ENCODE peak calls at places on chromosomes 1 and 21, in four cellular contexts. V is HL-60; Q is neuronal stem cell; H is effector CD4-positive, alpha-beta T cell. M is an unnamed sample.

GRCh38 chr1:182608850-182609610 is 4.8 kb upstream of the RGS16 start:
- DNase-seq in V (no peak), H (no peak), Q (no peak), M (no peak)

GRCh38 chr1:44740179-44740617 is 561 bp downstream of the KIF2C start:
- DNase-seq in V (no peak), H (no peak), Q (no peak), M (no peak)

GRCh38 chr1:8112611-8113256 is 86.6 kb upstream of the ERRFI1 start:
- DNase-seq in Q (no peak), V (no peak), H (no peak), M (no peak)

GRCh38 chr1:190168116-190168515 is 309.5 kb downstream of the BRINP3 start:
- DNase-seq in H (no peak), V (no peak), Q (no peak), M (no peak)

GRCh38 chr1:2438641-2439040 is 26.3 kb upstream of the PEX10 start:
- DNase-seq in H (no peak), V (no peak), Q (no peak), M (no peak)

GRCh38 chr1:3669421-3669821 is 17.1 kb downstream of the TP73 start:
- DNase-seq in Q (no peak), V (no peak), H (no peak), M (no peak)

GRCh38 chr1:154730251-154730650 is 122.3 kb upstream of the ADAR start:
- DNase-seq in V (no peak), Q (no peak), H (no peak), M (no peak)

GRCh38 chr1:6269271-6269996 is 8.5 kb upstream of the GPR153 start:
- DNase-seq in Q (no peak), V (no peak), H (no peak), M (no peak)

GRCh38 chr21:36704958-36705678 is 6.2 kb downstream of the SIM2 start:
- DNase-seq in V (no peak), Q (no peak), H (no peak), M (no peak)

GRCh38 chr1:35590476-35591040 is 17.4 kb downstream of the TFAP2E start:
- DNase-seq in V (no peak), Q (no peak), H (no peak), M (no peak)

GRCh38 chr1:61670016-61670415 is 54.9 kb downstream of the TM2D1 start:
- DNase-seq in V (peak; percentile 68), H (no peak), Q (no peak), M (no peak)

GRCh38 chr1:246455487-246455886 is 51.6 kb downstream of the SMYD3 start:
- DNase-seq in H (no peak), V (no peak), Q (no peak), M (no peak)

GRCh38 chr1:244945109-244945671 is 80.8 kb upstream of the HNRNPU start:
- DNase-seq in V (no peak), H (no peak), Q (no peak), M (peak; percentile 74)

GRCh38 chr1:220889333-220889732 is 10.1 kb downstream of the HLX start:
- DNase-seq in H (no peak), Q (no peak), V (no peak), M (no peak)

GRCh38 chr1:7550261-7550850 is 220.7 kb upstream of the VAMP3 start:
- DNase-seq in Q (no peak), V (no peak), H (no peak), M (no peak)

GRCh38 chr1:236103646-236104218 is 38.6 kb upstream of the GPR137B start:
- DNase-seq in H (peak; percentile 49), Q (peak; percentile 65), V (peak; percentile 59), M (no peak)

GRCh38 chr21:33546076-33546475 is 3.2 kb downstream of the SON start:
- DNase-seq in V (peak; percentile 64), H (no peak), Q (no peak), M (no peak)

GRCh38 chr1:155083865-155084721 is 5.5 kb downstream of the EFNA3 start:
- DNase-seq in V (peak; percentile 61), Q (no peak), H (no peak), M (no peak)

GRCh38 chr1:201198598-201198997 is 8.0 kb downstream of the IGFN1 start:
- DNase-seq in V (no peak), H (no peak), Q (no peak), M (no peak)

GRCh38 chr1:164721037-164721496 is 162.1 kb downstream of the PBX1 start:
- DNase-seq in Q (no peak), V (no peak), H (no peak), M (no peak)

GRCh38 chr1:117591248-117591647 is 14.6 kb upstream of the TENT5C start:
- DNase-seq in Q (no peak), H (no peak), V (no peak), M (no peak)

GRCh38 chr1:182348916-182349747 is 42.5 kb downstream of the GLUL start:
- DNase-seq in Q (no peak), V (no peak), H (no peak), M (no peak)

GRCh38 chr1:167819849-167820683 is 93.9 kb downstream of the ADCY10 start:
- DNase-seq in V (no peak), Q (peak; percentile 46), H (no peak), M (peak; percentile 28)

GRCh38 chr1:235919797-235920475 is 53.2 kb upstream of the LYST start:
- DNase-seq in H (no peak), Q (no peak), V (no peak), M (no peak)

GRCh38 chr1:198794498-198794897 is 155.7 kb downstream of the PTPRC start:
- DNase-seq in V (no peak), H (no peak), Q (no peak), M (no peak)

GRCh38 chr1:31848381-31848897 is 32.6 kb upstream of the SPOCD1 start:
- DNase-seq in Q (no peak), V (no peak), H (peak; percentile 22), M (peak; percentile 57)

GRCh38 chr1:201253906-201254624 is 29.2 kb upstream of the PKP1 start:
- DNase-seq in Q (no peak), V (no peak), H (no peak), M (no peak)

GRCh38 chr1:46368781-46369180 is 25.3 kb upstream of the FAAH start:
- DNase-seq in V (no peak), H (no peak), Q (no peak), M (no peak)

GRCh38 chr1:68799096-68799495 is 302.2 kb upstream of the DEPDC1 start:
- DNase-seq in H (no peak), Q (no peak), V (no peak), M (no peak)

GRCh38 chr21:43925096-43925481 is 60.1 kb downstream of the AGPAT3 start:
- DNase-seq in Q (no peak), H (no peak), V (no peak), M (no peak)

GRCh38 chr1:119982006-119982405 is 85.7 kb upstream of the ADAM30 start:
- DNase-seq in Q (no peak), H (no peak), V (no peak), M (no peak)

GRCh38 chr1:203592156-203592555 is 34.5 kb upstream of the ATP2B4 start:
- DNase-seq in V (no peak), H (no peak), Q (peak; percentile 56), M (no peak)

GRCh38 chr1:198187973-198188588 is 31.3 kb downstream of the NEK7 start:
- DNase-seq in V (no peak), H (peak; percentile 32), Q (no peak), M (no peak)

GRCh38 chr1:19210772-19211549 is 895 bp upstream of the UBR4 start:
- DNase-seq in V (peak; percentile 43), H (no peak), Q (no peak), M (no peak)

GRCh38 chr1:69700770-69701169 is 133.0 kb downstream of the LRRC7 start:
- DNase-seq in H (no peak), V (no peak), Q (peak; percentile 3), M (no peak)

GRCh38 chr1:154878371-154879355 is 8.6 kb upstream of the KCNN3 start:
- DNase-seq in V (peak; percentile 57), Q (peak; percentile 81), H (peak; percentile 56), M (no peak)

GRCh38 chr1:241707442-241707841 is 55.4 kb downstream of the WDR64 start:
- DNase-seq in Q (no peak), V (no peak), H (no peak), M (no peak)